ENCODE peak calls at places on chromosomes 5 and 9, in five cellular contexts. F is H9, H is esophagus squamous epithelium, P is mammary epithelial cell, L is sigmoid colon. Z is an unnamed sample.
A peak's percentile ranks its signal among the peaks of the same experiment; 100 is the strongest.

GRCh38 chr5:123830575-123830974 is 318.6 kb downstream of the CSNK1G3 start:
- DNase-seq in F (no peak), P (no peak), H (no peak), L (no peak), Z (no peak)

GRCh38 chr5:147410496-147411395 is 99.1 kb downstream of the DPYSL3 start:
- DNase-seq in P (no peak), L (no peak), F (no peak), H (no peak), Z (no peak)

GRCh38 chr5:121189569-121190305 is 661.9 kb upstream of the FTMT start:
- DNase-seq in H (no peak), L (no peak), P (no peak), F (no peak), Z (no peak)

GRCh38 chr5:1881273-1881586 is 1.5 kb downstream of the IRX4 start:
- DNase-seq in L (no peak), H (no peak), P (peak; percentile 75), F (peak; percentile 93), Z (peak; percentile 72)

GRCh38 chr5:74870299-74871067 is 4.3 kb upstream of the FAM169A start:
- DNase-seq in H (no peak), L (no peak), F (no peak), P (peak; percentile 39), Z (no peak)

GRCh38 chr5:132446621-132447020 is 44.0 kb downstream of the IRF1 start:
- DNase-seq in F (no peak), P (no peak), L (peak; percentile 93), H (no peak), Z (no peak)

GRCh38 chr5:149386166-149386565 is 7.1 kb upstream of the IL17B start:
- DNase-seq in F (no peak), L (peak; percentile 74), P (no peak), H (no peak), Z (no peak)

GRCh38 chr5:5648694-5649093 is 226.2 kb downstream of the ICE1 start:
- DNase-seq in L (no peak), P (no peak), F (no peak), H (no peak), Z (no peak)

GRCh38 chr9:134660407-134660806 is 18.8 kb downstream of the COL5A1 start:
- DNase-seq in L (peak; percentile 53), H (no peak), F (no peak), P (no peak), Z (no peak)

GRCh38 chr5:59275170-59275536 is 618.4 kb downstream of the PDE4D start:
- DNase-seq in L (no peak), H (no peak), F (no peak), P (no peak), Z (no peak)
- H3K27ac ChIP-seq in L (peak overlapping the region; percentile 90), H (peak overlapping the region; percentile 88), F (no peak overlapping the region), P (peak overlapping the region; percentile 95), Z (no peak overlapping the region)

GRCh38 chr5:14011089-14012004 is 66.9 kb upstream of the DNAH5 start:
- DNase-seq in H (no peak), F (peak; percentile 95), P (peak; percentile 90), L (peak; percentile 92), Z (peak; percentile 68)
- H3K27ac ChIP-seq in H (peak overlapping the region; percentile 59), F (no peak overlapping the region), P (peak overlapping the region; percentile 87), L (peak overlapping the region; percentile 75), Z (no peak overlapping the region)

DNA sequence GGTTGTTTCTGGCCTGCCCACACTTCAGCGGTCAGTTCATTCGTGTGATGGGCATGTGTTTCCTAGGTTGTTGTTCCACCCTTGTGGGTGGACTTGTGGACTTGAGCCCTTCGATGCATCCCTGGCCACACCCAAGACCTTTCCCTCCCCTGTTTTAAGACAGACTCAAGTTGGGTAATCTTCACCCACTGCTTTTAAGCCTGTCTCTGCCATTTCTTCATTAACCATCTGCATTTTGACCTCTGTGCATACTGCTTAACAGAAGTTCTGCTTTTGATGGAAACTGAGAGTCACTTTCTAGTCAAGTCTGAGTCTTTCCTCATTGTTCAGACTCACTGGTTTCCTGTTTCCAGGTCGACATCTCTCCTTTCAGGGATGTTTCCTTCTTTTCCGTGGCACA is 233.7 kb downstream of the ARHGEF28 start:
- DNase-seq in L (no peak), H (no peak), F (no peak), P (no peak), Z (no peak)
- H3K27ac ChIP-seq in L (no peak overlapping the region), H (no peak overlapping the region), F (no peak overlapping the region), P (no peak overlapping the region), Z (no peak overlapping the region)

DNA sequence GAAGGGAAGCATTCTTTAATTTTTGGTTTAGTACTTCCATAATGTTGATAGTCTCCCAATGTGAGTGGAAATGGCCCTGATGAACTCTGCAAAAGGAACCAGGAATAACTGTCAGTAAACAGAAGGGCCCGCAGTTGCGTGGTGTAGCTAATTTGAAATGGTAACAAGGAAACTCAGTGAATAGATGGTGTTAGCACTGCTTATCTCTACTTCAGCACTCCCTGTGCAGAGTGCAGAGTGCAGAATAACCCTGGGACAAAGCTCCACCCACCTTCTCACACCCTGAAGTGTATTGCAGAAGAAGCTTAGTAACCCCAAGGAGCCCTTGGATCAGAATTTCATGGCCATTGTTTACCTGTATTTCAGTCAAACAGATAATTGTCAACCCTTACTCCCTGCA is 158.9 kb downstream of the PCSK5 start:
- DNase-seq in L (no peak), P (no peak), F (no peak), H (no peak), Z (no peak)
- H3K27ac ChIP-seq in L (no peak overlapping the region), P (no peak overlapping the region), F (no peak overlapping the region), H (no peak overlapping the region), Z (no peak overlapping the region)

Z was measured in iPS DF 6.9.